ENCODE peak calls at places on chromosomes 5 and 9, in ten cellular contexts. F, V, M, Z, I, E, T, B, D and W are unnamed samples.

GRCh38 chr9:87445646-87446045 is 52.0 kb upstream of the DAPK1 start:
- DNase-seq in T (peak; percentile 21), D (peak; percentile 1), B (no peak), V (peak; percentile 37), E (peak; percentile 65), I (no peak), M (no peak), Z (peak; percentile 3), F (peak; percentile 60), W (peak; percentile 12)

GRCh38 chr9:78031826-78032598 is 401 bp upstream of the GNAQ start:
- DNase-seq in I (peak; percentile 95), Z (peak; percentile 97), T (peak; percentile 93), M (peak; percentile 90), V (peak; percentile 92), F (peak; percentile 95), E (peak; percentile 93), B (peak; percentile 38), D (peak; percentile 91), W (peak; percentile 90)

GRCh38 chr9:70475211-70475610 is 60.8 kb upstream of the KLF9 start:
- DNase-seq in T (no peak), Z (no peak), D (no peak), B (no peak), F (no peak), E (peak; percentile 79), M (no peak), I (no peak), V (peak; percentile 30), W (no peak)

GRCh38 chr9:132171702-132172101 is 9.8 kb downstream of the NTNG2 start:
- DNase-seq in D (no peak), T (no peak), I (no peak), B (no peak), E (no peak), M (no peak), Z (no peak), V (no peak), F (no peak), W (no peak)

GRCh38 chr5:139847790-139848507 is 52.3 kb downstream of the PSD2 start:
- DNase-seq in D (no peak), Z (peak; percentile 8), T (peak; percentile 61), F (no peak), M (peak; percentile 72), V (peak; percentile 67), B (no peak), I (peak; percentile 10), E (peak; percentile 82), W (no peak)

GRCh38 chr5:171736976-171737848 is 48.4 kb upstream of the SMIM23 start:
- DNase-seq in M (peak; percentile 71), E (peak; percentile 37), V (no peak), I (no peak), Z (no peak), B (no peak), T (peak; percentile 64), D (no peak), F (peak; percentile 39), W (peak; percentile 30)

GRCh38 chr5:155908543-155908942 is 418.4 kb upstream of the SGCD start:
- DNase-seq in T (no peak), E (no peak), V (no peak), I (no peak), M (no peak), D (no peak), Z (no peak), B (no peak), F (no peak), W (no peak)

GRCh38 chr5:113166710-113167366 is 190.2 kb downstream of the DCP2 start:
- DNase-seq in B (peak; percentile 81), V (no peak), D (peak; percentile 89), Z (peak; percentile 94), F (no peak), E (no peak), M (no peak), I (peak; percentile 44), T (no peak), W (peak; percentile 89)

GRCh38 chr5:14825977-14826376 is 45.6 kb downstream of the ANKH start:
- DNase-seq in D (no peak), F (no peak), E (no peak), T (no peak), M (no peak), I (no peak), V (no peak), B (no peak), Z (no peak), W (no peak)

GRCh38 chr9:128096614-128097013 is 28.6 kb downstream of the SLC25A25 start:
- DNase-seq in T (no peak), Z (no peak), I (no peak), F (no peak), D (no peak), E (no peak), V (no peak), B (no peak), M (no peak), W (no peak)

GRCh38 chr9:128097156-128098016 is 29.4 kb downstream of the SLC25A25 start:
- DNase-seq in B (no peak), M (no peak), E (no peak), I (no peak), T (no peak), Z (no peak), F (no peak), D (no peak), V (no peak), W (peak; percentile 72)

GRCh38 chr9:128098936-128099931 is 28.3 kb downstream of the PTGES2 start:
- DNase-seq in E (no peak), I (no peak), F (no peak), D (no peak), B (no peak), M (no peak), Z (no peak), V (no peak), T (peak; percentile 67), W (peak; percentile 28)

GRCh38 chr9:128099932-128100491 is 27.5 kb downstream of the PTGES2 start:
- DNase-seq in M (no peak), D (no peak), Z (no peak), T (peak; percentile 54), V (no peak), E (no peak), I (no peak), F (no peak), B (no peak), W (peak; percentile 61)

DNA sequence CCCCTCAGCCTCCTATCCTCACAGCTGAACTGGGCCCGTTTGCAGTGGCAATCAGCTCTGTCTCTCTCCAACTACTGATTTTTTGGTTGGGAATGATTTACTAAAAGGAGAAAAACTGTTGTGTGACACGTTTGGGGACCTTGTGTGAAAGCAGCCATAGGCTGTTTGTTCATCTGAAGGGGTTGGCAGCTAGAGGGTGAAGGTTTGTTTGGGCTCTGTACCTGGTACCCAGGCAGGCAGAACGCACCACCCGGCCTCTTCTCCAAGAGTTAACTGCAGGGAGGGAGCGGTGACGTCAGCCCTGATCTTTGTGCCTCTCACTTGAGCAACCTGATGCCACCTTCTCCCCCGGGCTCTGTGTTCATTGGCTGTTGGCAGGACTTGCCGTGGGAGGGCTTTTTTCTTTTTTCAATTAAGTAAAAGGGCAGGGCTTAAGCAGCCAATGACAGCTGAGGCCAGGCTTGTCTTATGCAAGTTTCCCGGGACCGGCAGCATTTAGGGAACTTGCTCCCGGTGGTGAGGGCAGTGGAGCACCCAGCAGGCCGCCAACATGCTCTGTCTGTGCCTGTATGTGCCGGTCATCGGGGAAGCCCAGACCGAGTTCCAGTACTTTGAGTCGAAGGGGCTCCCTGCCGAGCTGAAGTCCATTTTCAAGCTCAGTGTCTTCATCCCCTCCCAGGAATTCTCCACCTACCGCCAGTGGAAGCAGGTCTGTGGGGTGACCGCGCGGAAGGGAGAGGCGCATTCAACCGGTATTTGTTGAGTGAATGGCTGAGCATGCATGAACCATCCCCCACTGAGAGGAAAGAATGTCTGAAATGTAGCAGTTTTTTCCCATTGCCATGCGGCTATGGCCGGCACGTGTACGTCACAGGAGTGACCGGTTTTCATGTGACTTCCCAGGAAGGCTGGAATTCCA is 29.3 kb downstream of the PTGES2 start:
- DNase-seq in V (peak; percentile 98), B (peak; percentile 91), I (peak; percentile 96), T (peak; percentile 90), D (peak; percentile 98), E (peak; percentile 99), M (peak; percentile 82), F (peak; percentile 95), Z (peak; percentile 98), W (peak; percentile 97)
- H3K4me3 ChIP-seq in V (peak overlapping the region; percentile 46), B (peak overlapping the region; percentile 72), I (peak overlapping the region; percentile 62), T (peak overlapping the region; percentile 60), D (peak overlapping the region; percentile 47), E (peak overlapping the region; percentile 2), M (peak overlapping the region; percentile 42), F (peak overlapping the region; percentile 66), Z (peak overlapping the region; percentile 45), W (peak overlapping the region; percentile 69)

GRCh38 chr9:126773004-126773607 is 31.7 kb upstream of the ZBTB43 start:
- DNase-seq in F (no peak), T (no peak), D (peak; percentile 16), Z (no peak), B (no peak), M (no peak), V (no peak), I (peak; percentile 9), E (no peak), W (peak; percentile 27)
- TF ChIP-seq CTCF in F (no peak), T (no peak), D (peak; percentile 50), Z (peak; percentile 62), B (peak; percentile 56), M (peak; percentile 44), V (no peak), I (peak; percentile 48), E (no peak), W (peak; percentile 61)

GRCh38 chr9:128391956-128392301 is 20.8 kb downstream of the URM1 start:
- DNase-seq in D (no peak), E (no peak), T (no peak), M (no peak), Z (no peak), V (no peak), F (no peak), B (no peak), I (no peak), W (no peak)
- H3K4me3 ChIP-seq in D (no peak overlapping the region), E (no peak overlapping the region), T (no peak overlapping the region), M (no peak overlapping the region), Z (no peak overlapping the region), V (no peak overlapping the region), F (no peak overlapping the region), B (no peak overlapping the region), I (no peak overlapping the region), W (no peak overlapping the region)

GRCh38 chr5:141475625-141476131 is at the start of gene PCDHGC3:
- DNase-seq in E (peak; percentile 95), M (peak; percentile 88), D (peak; percentile 95), Z (peak; percentile 97), V (peak; percentile 88), B (peak; percentile 63), T (peak; percentile 92), I (peak; percentile 96), F (peak; percentile 89), W (peak; percentile 95)
- TF ChIP-seq CTCF in E (no peak), M (peak; percentile 54), D (peak; percentile 58), Z (peak; percentile 43), V (no peak), B (peak; percentile 20), T (peak; percentile 44), I (peak; percentile 30), F (peak; percentile 22), W (no peak)

DNA sequence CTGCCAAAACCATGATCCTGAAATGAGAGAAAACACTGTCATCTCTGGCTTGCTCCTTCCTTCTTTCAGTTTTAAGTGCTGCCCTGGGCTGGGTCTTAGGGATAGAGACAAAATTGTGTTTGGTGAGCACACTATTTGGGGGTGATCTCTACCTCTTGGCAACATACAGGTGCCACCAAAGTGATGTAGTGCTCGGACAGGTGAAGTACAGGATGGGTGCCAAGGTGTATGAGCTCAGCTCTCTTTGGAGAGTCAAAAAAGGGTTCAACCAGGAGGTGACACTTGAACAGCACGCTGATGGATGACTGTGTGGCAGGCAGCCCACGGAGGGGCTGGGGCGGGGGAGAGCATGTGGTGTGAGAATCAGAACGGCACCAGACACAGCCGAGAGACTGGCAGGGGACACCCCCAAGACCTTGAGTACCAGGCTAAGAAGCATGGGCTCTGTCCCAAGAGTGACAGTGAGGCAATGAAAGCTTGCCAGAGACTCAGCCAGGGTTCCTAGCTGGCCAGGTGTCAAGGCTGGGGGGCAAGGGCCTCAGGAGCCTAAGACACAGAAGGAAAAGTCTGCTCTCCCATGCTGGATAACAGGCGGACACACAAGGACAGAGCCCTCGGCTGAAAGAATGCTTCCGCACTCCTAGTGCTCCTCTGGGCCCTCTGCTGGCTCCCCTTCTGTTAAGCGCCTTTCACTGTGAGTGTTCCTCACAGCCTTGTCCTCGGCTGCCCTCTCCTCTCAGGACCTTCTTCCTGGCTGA is 2.5 kb downstream of the NHP2 start:
- DNase-seq in M (no peak), F (no peak), I (no peak), E (no peak), V (no peak), Z (no peak), D (no peak), T (no peak), B (no peak), W (peak; percentile 35)
- H3K4me3 ChIP-seq in M (no peak overlapping the region), F (no peak overlapping the region), I (no peak overlapping the region), E (no peak overlapping the region), V (no peak overlapping the region), Z (no peak overlapping the region), D (no peak overlapping the region), T (no peak overlapping the region), B (no peak overlapping the region), W (no peak overlapping the region)